ENCODE peak calls at places on chromosomes 1 and 21, in five cellular contexts. C is neural crest cell, V is AG04449, G is lower lobe of right lung, B is AG09319. D is an unnamed sample.

GRCh38 chr1:216285052-216285451 is 138.2 kb downstream of the USH2A start:
- DNase-seq in G (no peak), C (no peak), B (no peak), V (no peak), D (no peak)

GRCh38 chr1:173986951-173987350 is 35.2 kb downstream of the RC3H1 start:
- DNase-seq in C (no peak), G (no peak), B (no peak), V (no peak), D (no peak)

GRCh38 chr21:29092102-29092959 is 18.9 kb upstream of the CCT8 start:
- DNase-seq in G (no peak), B (no peak), C (no peak), V (no peak), D (no peak)

GRCh38 chr1:193019442-193020026 is 39.6 kb downstream of the UCHL5 start:
- DNase-seq in G (no peak), C (no peak), V (no peak), B (peak), D (no peak)

GRCh38 chr1:112061056-112061455 is 71.6 kb upstream of the KCND3 start:
- DNase-seq in C (no peak), G (no peak), V (no peak), B (no peak), D (no peak)

GRCh38 chr1:44154665-44155064 is 13.2 kb upstream of the KLF18 start:
- DNase-seq in B (no peak), G (no peak), V (no peak), C (no peak), D (no peak)

GRCh38 chr21:42039470-42039901 is 29.3 kb upstream of the ZBTB21 start:
- DNase-seq in C (no peak), G (peak), V (peak), B (peak), D (no peak)

GRCh38 chr21:45430521-45431501 is 25.8 kb downstream of the COL18A1 start:
- DNase-seq in C (no peak), G (no peak), B (no peak), V (no peak), D (no peak)

GRCh38 chr1:24952413-24952841 is 22.4 kb upstream of the RUNX3 start:
- DNase-seq in C (no peak), G (no peak), V (no peak), B (no peak), D (no peak)
- TF ChIP-seq CTCF in C (no peak), G (no peak), V (no peak), B (no peak), D (no peak)

GRCh38 chr1:2132222-2133038 is 62.1 kb downstream of the FAAP20 start:
- DNase-seq in G (peak), B (no peak), V (no peak), C (peak), D (no peak)
- TF ChIP-seq CTCF in G (peak), B (peak), V (peak), C (peak), D (no peak)

GRCh38 chr1:67761730-67762129 is 71.5 kb downstream of the GNG12 start:
- DNase-seq in G (no peak), B (no peak), C (no peak), V (no peak), D (no peak)

GRCh38 chr1:67759066-67759465 is 74.1 kb downstream of the GADD45A start:
- DNase-seq in C (no peak), V (no peak), B (no peak), G (no peak), D (no peak)

GRCh38 chr1:67759692-67760029 is 73.6 kb downstream of the GNG12 start:
- DNase-seq in V (no peak), G (no peak), B (no peak), C (no peak), D (no peak)

GRCh38 chr1:67761054-67761453 is 72.2 kb downstream of the GNG12 start:
- DNase-seq in B (no peak), V (no peak), C (no peak), G (no peak), D (no peak)

DNA sequence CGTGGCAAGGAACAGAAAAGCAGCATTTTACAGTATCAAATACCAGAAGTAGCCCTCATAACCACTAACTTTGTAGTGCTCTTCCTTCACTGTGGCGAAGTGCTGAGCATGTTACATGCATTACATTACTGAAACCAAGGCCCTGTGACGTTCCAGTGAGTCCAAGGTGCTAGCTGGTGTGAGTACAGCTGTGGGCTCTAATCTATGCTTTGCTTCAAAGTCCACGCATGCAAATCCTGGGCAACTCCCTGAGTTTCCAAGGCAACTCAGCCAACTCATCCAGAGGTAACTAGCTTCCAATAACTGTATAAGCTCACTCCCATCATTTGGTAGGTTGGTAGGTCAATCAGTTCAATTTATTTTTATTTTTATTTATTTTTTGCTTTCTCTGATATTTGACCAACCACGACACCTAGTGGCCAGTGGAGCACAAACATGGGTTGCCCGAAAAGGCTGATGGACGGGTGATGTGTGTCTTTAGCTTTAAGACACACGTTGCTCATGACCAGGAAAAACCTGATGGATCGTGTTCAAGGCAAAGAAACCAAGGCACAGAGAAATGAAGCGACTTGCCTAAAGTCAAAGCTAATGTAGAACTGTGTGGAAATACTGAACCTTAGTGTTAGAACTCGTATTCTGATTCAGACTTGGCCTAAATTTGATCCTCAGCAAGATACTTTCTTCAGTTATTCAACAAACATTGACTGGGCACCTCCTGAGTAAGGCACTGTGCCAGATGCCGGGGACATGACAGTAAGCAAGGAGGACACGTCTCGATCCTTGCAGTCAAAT is 73.0 kb downstream of the GNG12 start:
- DNase-seq in V (no peak), B (no peak), C (peak), G (peak), D (no peak)
- TF ChIP-seq CTCF in V (peak), B (peak), C (peak), G (peak), D (peak)

DNA sequence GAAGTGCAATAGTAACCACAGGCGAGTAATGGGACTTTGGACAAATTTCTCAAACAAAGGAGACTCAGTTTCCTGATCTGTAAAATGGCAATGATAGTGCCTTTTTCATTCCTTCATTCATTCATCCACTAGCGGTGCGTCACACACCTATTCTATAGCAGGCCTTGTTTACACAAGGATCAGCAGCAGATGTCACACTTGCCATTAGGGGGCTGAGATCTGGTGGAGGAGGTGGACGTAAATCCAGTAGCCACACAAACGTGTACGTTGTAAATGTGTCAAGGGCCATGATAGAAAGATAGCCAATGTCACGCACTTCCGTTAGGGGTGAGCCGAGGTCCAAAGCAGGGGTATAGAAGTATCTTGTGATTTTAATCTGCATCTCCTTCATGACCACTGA is 34.2 kb downstream of the SERINC2 start:
- DNase-seq in C (no peak), G (no peak), B (no peak), V (no peak), D (no peak)
- TF ChIP-seq CTCF in C (no peak), G (no peak), B (no peak), V (no peak), D (no peak)